ENCODE peak calls at places on chromosomes 16 and 17, in ten cellular contexts. X, A, C, Z, F, E, K, B, N and V are unnamed samples.
A peak's percentile ranks its signal among the peaks of the same experiment; 100 is the strongest.

GRCh38 chr16:68664297-68664696 is 19.2 kb downstream of the CDH3 start:
- DNase-seq in X (no peak), A (no peak), C (no peak), Z (no peak), F (peak; percentile 26), E (no peak), K (no peak), B (no peak), N (no peak), V (no peak)

GRCh38 chr17:44787271-44787940 is 28.6 kb downstream of the ADAM11 start:
- DNase-seq in X (no peak), A (peak; percentile 48), C (no peak), Z (no peak), F (no peak), E (no peak), K (no peak), B (no peak), N (no peak), V (no peak)

GRCh38 chr17:79685121-79685520 is 45.6 kb upstream of the ENPP7 start:
- DNase-seq in X (no peak), A (peak; percentile 47), C (no peak), Z (no peak), F (no peak), E (no peak), K (no peak), B (no peak), N (no peak), V (no peak)

GRCh38 chr16:8669481-8669880 is 4.9 kb upstream of the ABAT start:
- DNase-seq in X (no peak), A (no peak), C (no peak), Z (no peak), F (no peak), E (no peak), K (no peak), B (no peak), N (no peak), V (no peak)

GRCh38 chr17:57406131-57406980 is 150.0 kb downstream of the MSI2 start:
- DNase-seq in X (peak; percentile 22), A (peak; percentile 87), C (peak; percentile 57), Z (no peak), F (peak; percentile 88), E (no peak), K (no peak), B (no peak), N (no peak), V (no peak)

GRCh38 chr16:785563-786535 is 2.3 kb downstream of the RPUSD1 start:
- DNase-seq in X (peak; percentile 82), A (peak; percentile 92), C (peak; percentile 43), Z (peak; percentile 75), F (peak; percentile 56), E (no peak), K (no peak), B (peak; percentile 74), N (peak; percentile 66), V (no peak)

GRCh38 chr16:77223184-77223583 is 24.0 kb downstream of the SYCE1L start:
- DNase-seq in X (no peak), A (no peak), C (no peak), Z (no peak), F (no peak), E (no peak), K (no peak), B (peak; percentile 10), N (no peak), V (no peak)

GRCh38 chr16:12097523-12098428 is 121.2 kb downstream of the SNX29 start:
- DNase-seq in X (peak; percentile 73), A (peak; percentile 81), C (no peak), Z (no peak), F (peak; percentile 65), E (no peak), K (no peak), B (no peak), N (peak; percentile 51), V (no peak)

GRCh38 chr16:84667600-84668309 is 19.4 kb downstream of the KLHL36 start:
- DNase-seq in X (no peak), A (no peak), C (no peak), Z (no peak), F (no peak), E (no peak), K (no peak), B (no peak), N (no peak), V (no peak)